ENCODE peak calls at places on chromosome X, in five cellular contexts. One of them, this sample, is unnamed.

GRCh38 chrX:63738696-63739095 is 46.3 kb downstream of the ARHGEF9 start:
- DNase-seq in tibial nerve: no peak
- DNase-seq in dorsolateral prefrontal cortex: no peak
- DNase-seq in fibroblast of mammary gland: no peak
- DNase-seq in bronchial epithelial cell: no peak
- DNase-seq in this sample: no peak

GRCh38 chrX:85627363-85627762 is 247.9 kb upstream of the POF1B start:
- DNase-seq in tibial nerve: no peak
- DNase-seq in dorsolateral prefrontal cortex: no peak
- DNase-seq in fibroblast of mammary gland: no peak
- DNase-seq in bronchial epithelial cell: peak
- DNase-seq in this sample: no peak

GRCh38 chrX:155056471-155056870 is 14.5 kb downstream of the CMC4 start:
- DNase-seq in tibial nerve: no peak
- DNase-seq in dorsolateral prefrontal cortex: no peak
- DNase-seq in fibroblast of mammary gland: no peak
- DNase-seq in bronchial epithelial cell: no peak
- DNase-seq in this sample: no peak

GRCh38 chrX:49042581-49043219 is 457 bp downstream of the TFE3 start:
- DNase-seq in tibial nerve: no peak
- DNase-seq in dorsolateral prefrontal cortex: no peak
- DNase-seq in fibroblast of mammary gland: no peak
- DNase-seq in bronchial epithelial cell: no peak
- DNase-seq in this sample: no peak

GRCh38 chrX:97367149-97367548 is 483.4 kb downstream of the RPA4 start:
- DNase-seq in tibial nerve: no peak
- DNase-seq in dorsolateral prefrontal cortex: no peak
- DNase-seq in fibroblast of mammary gland: peak
- DNase-seq in bronchial epithelial cell: peak
- DNase-seq in this sample: peak

GRCh38 chrX:96985046-96985445 is 101.3 kb downstream of the RPA4 start:
- DNase-seq in tibial nerve: no peak
- DNase-seq in dorsolateral prefrontal cortex: no peak
- DNase-seq in fibroblast of mammary gland: peak
- DNase-seq in bronchial epithelial cell: peak
- DNase-seq in this sample: no peak

GRCh38 chrX:10769165-10769564 is 148.8 kb upstream of the MID1 start:
- DNase-seq in tibial nerve: no peak
- DNase-seq in dorsolateral prefrontal cortex: no peak
- DNase-seq in fibroblast of mammary gland: peak
- DNase-seq in bronchial epithelial cell: peak
- DNase-seq in this sample: peak

GRCh38 chrX:9182041-9182440 is 148.1 kb upstream of the FAM9B start:
- DNase-seq in tibial nerve: no peak
- DNase-seq in dorsolateral prefrontal cortex: no peak
- DNase-seq in fibroblast of mammary gland: peak
- DNase-seq in bronchial epithelial cell: peak
- DNase-seq in this sample: no peak

GRCh38 chrX:83077606-83078005 is 430.5 kb upstream of the POU3F4 start:
- DNase-seq in tibial nerve: no peak
- DNase-seq in dorsolateral prefrontal cortex: no peak
- DNase-seq in fibroblast of mammary gland: no peak
- DNase-seq in bronchial epithelial cell: no peak
- DNase-seq in this sample: no peak

GRCh38 chrX:120270567-120270966 is 20.0 kb downstream of the ZBTB33 start:
- DNase-seq in tibial nerve: no peak
- DNase-seq in dorsolateral prefrontal cortex: no peak
- DNase-seq in fibroblast of mammary gland: no peak
- DNase-seq in bronchial epithelial cell: no peak
- DNase-seq in this sample: no peak

GRCh38 chrX:53122013-53122412 is 28.1 kb downstream of the KANTR start:
- DNase-seq in tibial nerve: no peak
- DNase-seq in dorsolateral prefrontal cortex: no peak
- DNase-seq in fibroblast of mammary gland: no peak
- DNase-seq in bronchial epithelial cell: no peak
- DNase-seq in this sample: no peak

GRCh38 chrX:150256297-150256650 is 106.8 kb upstream of the MAMLD1 start:
- DNase-seq in tibial nerve: no peak
- DNase-seq in dorsolateral prefrontal cortex: no peak
- DNase-seq in fibroblast of mammary gland: no peak
- DNase-seq in bronchial epithelial cell: no peak
- DNase-seq in this sample: no peak

GRCh38 chrX:15177316-15177715 is 92.6 kb downstream of the ASB9 start:
- DNase-seq in tibial nerve: no peak
- DNase-seq in dorsolateral prefrontal cortex: no peak
- DNase-seq in fibroblast of mammary gland: no peak
- DNase-seq in bronchial epithelial cell: no peak
- DNase-seq in this sample: no peak

GRCh38 chrX:53262918-53263394 is 18.4 kb downstream of the IQSEC2 start:
- DNase-seq in tibial nerve: no peak
- DNase-seq in dorsolateral prefrontal cortex: no peak
- DNase-seq in fibroblast of mammary gland: peak
- DNase-seq in bronchial epithelial cell: peak
- DNase-seq in this sample: peak

GRCh38 chrX:121323337-121323736 is 275.9 kb downstream of the GLUD2 start:
- DNase-seq in tibial nerve: no peak
- DNase-seq in dorsolateral prefrontal cortex: no peak
- DNase-seq in fibroblast of mammary gland: no peak
- DNase-seq in bronchial epithelial cell: no peak
- DNase-seq in this sample: no peak

GRCh38 chrX:38305971-38306370 is 21.3 kb downstream of the RPGR start:
- DNase-seq in tibial nerve: no peak
- DNase-seq in dorsolateral prefrontal cortex: no peak
- DNase-seq in fibroblast of mammary gland: peak
- DNase-seq in bronchial epithelial cell: no peak
- DNase-seq in this sample: peak

GRCh38 chrX:22666441-22666840 is 333.3 kb upstream of the DDX53 start:
- DNase-seq in tibial nerve: no peak
- DNase-seq in dorsolateral prefrontal cortex: peak
- DNase-seq in fibroblast of mammary gland: peak
- DNase-seq in bronchial epithelial cell: no peak
- DNase-seq in this sample: peak

GRCh38 chrX:1593286-1594271 is 2.2 kb downstream of the AKAP17A start:
- DNase-seq in tibial nerve: no peak
- DNase-seq in dorsolateral prefrontal cortex: peak
- DNase-seq in fibroblast of mammary gland: no peak
- DNase-seq in bronchial epithelial cell: no peak
- DNase-seq in this sample: no peak

GRCh38 chrX:70479197-70479969 is 34.7 kb downstream of the DLG3 start:
- DNase-seq in tibial nerve: no peak
- DNase-seq in dorsolateral prefrontal cortex: no peak
- DNase-seq in fibroblast of mammary gland: peak
- DNase-seq in bronchial epithelial cell: peak
- DNase-seq in this sample: peak

GRCh38 chrX:19487520-19488200 is 27.6 kb downstream of the MAP3K15 start:
- DNase-seq in tibial nerve: no peak
- DNase-seq in dorsolateral prefrontal cortex: no peak
- DNase-seq in fibroblast of mammary gland: no peak
- DNase-seq in bronchial epithelial cell: no peak
- DNase-seq in this sample: no peak

GRCh38 chrX:40908026-40908425 is 172.7 kb upstream of the MED14 start:
- DNase-seq in tibial nerve: no peak
- DNase-seq in dorsolateral prefrontal cortex: no peak
- DNase-seq in fibroblast of mammary gland: peak
- DNase-seq in bronchial epithelial cell: no peak
- DNase-seq in this sample: peak

DNA sequence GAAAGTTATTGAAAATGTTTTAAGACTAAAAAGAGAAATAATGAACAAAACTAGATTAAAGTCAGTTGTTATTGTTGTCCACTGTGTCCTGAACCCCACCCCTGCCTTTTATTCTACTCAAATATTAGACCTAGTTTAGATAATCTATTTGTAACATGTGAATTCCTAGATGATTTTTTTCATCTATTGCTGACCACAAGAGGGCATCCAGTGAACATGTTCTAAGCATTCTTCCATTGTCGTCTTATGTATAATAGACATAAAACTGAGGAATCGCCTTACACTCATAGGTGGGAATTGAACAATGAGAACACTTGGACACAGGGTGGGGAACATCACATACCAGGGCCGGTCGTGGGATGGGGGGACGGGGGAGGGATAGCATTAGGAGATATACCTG is 36.4 kb upstream of the HPRT1 start:
- DNase-seq in tibial nerve: no peak
- DNase-seq in dorsolateral prefrontal cortex: no peak
- DNase-seq in fibroblast of mammary gland: peak
- DNase-seq in bronchial epithelial cell: peak
- DNase-seq in this sample: peak
- TF ChIP-seq CTCF in tibial nerve: no peak
- TF ChIP-seq CTCF in dorsolateral prefrontal cortex: no peak
- TF ChIP-seq CTCF in fibroblast of mammary gland: peak
- TF ChIP-seq CTCF in bronchial epithelial cell: peak
- TF ChIP-seq CTCF in this sample: peak

GRCh38 chrX:47558436-47558835 is 2.6 kb upstream of the ARAF start:
- DNase-seq in tibial nerve: no peak
- DNase-seq in dorsolateral prefrontal cortex: no peak
- DNase-seq in fibroblast of mammary gland: no peak
- DNase-seq in bronchial epithelial cell: no peak
- DNase-seq in this sample: no peak

GRCh38 chrX:47561653-47562151 is 697 bp downstream of the ARAF start:
- DNase-seq in tibial nerve: no peak
- DNase-seq in dorsolateral prefrontal cortex: no peak
- DNase-seq in fibroblast of mammary gland: no peak
- DNase-seq in bronchial epithelial cell: no peak
- DNase-seq in this sample: no peak

GRCh38 chrX:47562615-47563243 is 1.7 kb downstream of the ARAF start:
- DNase-seq in tibial nerve: no peak
- DNase-seq in dorsolateral prefrontal cortex: no peak
- DNase-seq in fibroblast of mammary gland: peak
- DNase-seq in bronchial epithelial cell: no peak
- DNase-seq in this sample: peak

GRCh38 chrX:47560831-47561652 is at the start of gene ARAF:
- DNase-seq in tibial nerve: peak
- DNase-seq in dorsolateral prefrontal cortex: peak
- DNase-seq in fibroblast of mammary gland: peak
- DNase-seq in bronchial epithelial cell: peak
- DNase-seq in this sample: peak

DNA sequence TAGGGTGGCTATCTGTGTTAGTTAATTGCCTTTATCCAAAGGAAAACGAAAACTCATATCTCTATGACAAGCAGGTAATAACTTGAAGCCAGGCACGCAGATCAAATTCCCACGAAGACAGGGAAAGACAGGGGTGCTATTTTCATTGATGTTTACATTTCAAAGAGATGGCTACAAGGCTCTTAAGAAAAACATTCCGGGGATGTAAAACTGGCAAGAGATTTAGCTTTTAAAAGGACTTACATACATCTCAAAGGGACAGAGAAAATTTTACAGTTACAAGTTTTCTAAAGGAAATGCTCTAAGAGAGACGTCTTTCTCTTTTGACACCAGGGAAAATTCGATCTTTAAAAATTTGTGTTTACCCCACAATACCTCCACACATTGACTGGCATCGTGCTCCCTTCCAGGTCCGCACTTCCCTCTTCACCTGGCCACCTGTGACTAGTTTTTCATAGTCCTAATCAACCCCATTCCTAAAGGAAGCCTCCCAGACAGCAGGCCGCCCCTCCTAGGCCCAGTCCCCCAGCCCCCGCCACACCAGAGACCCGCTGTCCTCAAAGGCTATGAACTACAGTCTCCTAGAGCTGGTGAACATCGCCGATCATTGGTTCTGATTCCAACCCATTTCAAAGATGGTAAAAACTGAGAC is 700 bp upstream of the ARAF start:
- DNase-seq in tibial nerve: no peak
- DNase-seq in dorsolateral prefrontal cortex: no peak
- DNase-seq in fibroblast of mammary gland: no peak
- DNase-seq in bronchial epithelial cell: no peak
- DNase-seq in this sample: no peak
- H3K4me3 ChIP-seq in tibial nerve: peak
- H3K4me3 ChIP-seq in dorsolateral prefrontal cortex: peak
- H3K4me3 ChIP-seq in fibroblast of mammary gland: peak
- H3K4me3 ChIP-seq in bronchial epithelial cell: peak
- H3K4me3 ChIP-seq in this sample: peak

GRCh38 chrX:17707731-17708130 is 29.6 kb upstream of the SCML1 start:
- DNase-seq in tibial nerve: no peak
- DNase-seq in dorsolateral prefrontal cortex: no peak
- DNase-seq in fibroblast of mammary gland: no peak
- DNase-seq in bronchial epithelial cell: peak
- DNase-seq in this sample: no peak

GRCh38 chrX:17703201-17703600 is 34.1 kb upstream of the SCML1 start:
- DNase-seq in tibial nerve: no peak
- DNase-seq in dorsolateral prefrontal cortex: no peak
- DNase-seq in fibroblast of mammary gland: no peak
- DNase-seq in bronchial epithelial cell: no peak
- DNase-seq in this sample: no peak

GRCh38 chrX:17705211-17705610 is 32.1 kb upstream of the SCML1 start:
- DNase-seq in tibial nerve: no peak
- DNase-seq in dorsolateral prefrontal cortex: no peak
- DNase-seq in fibroblast of mammary gland: no peak
- DNase-seq in bronchial epithelial cell: no peak
- DNase-seq in this sample: no peak

GRCh38 chrX:17710836-17711235 is 26.5 kb upstream of the SCML1 start:
- DNase-seq in tibial nerve: no peak
- DNase-seq in dorsolateral prefrontal cortex: no peak
- DNase-seq in fibroblast of mammary gland: no peak
- DNase-seq in bronchial epithelial cell: no peak
- DNase-seq in this sample: no peak

DNA sequence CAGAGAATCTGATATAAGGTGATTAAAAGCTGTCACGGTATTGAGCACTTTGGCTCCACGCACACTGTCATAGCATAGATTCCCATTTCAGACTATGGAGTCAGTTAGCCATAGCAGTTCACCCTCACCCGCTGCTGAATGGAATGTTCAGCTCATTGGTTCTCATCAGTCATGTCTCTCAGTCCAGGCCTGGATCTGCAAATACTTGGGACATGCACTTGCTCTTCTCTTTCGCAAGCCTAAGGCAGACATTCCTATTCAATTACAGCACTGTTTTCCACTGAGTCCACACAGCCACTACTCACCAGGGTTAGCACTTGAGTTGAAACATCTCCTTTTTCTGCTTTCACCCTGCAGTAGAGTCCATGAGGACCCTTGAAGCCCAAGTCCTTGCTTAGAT is 30.6 kb upstream of the SCML1 start:
- DNase-seq in tibial nerve: no peak
- DNase-seq in dorsolateral prefrontal cortex: no peak
- DNase-seq in fibroblast of mammary gland: peak
- DNase-seq in bronchial epithelial cell: peak
- DNase-seq in this sample: peak
- TF ChIP-seq CTCF in tibial nerve: no peak
- TF ChIP-seq CTCF in dorsolateral prefrontal cortex: no peak
- TF ChIP-seq CTCF in fibroblast of mammary gland: no peak
- TF ChIP-seq CTCF in bronchial epithelial cell: no peak
- TF ChIP-seq CTCF in this sample: no peak

GRCh38 chrX:151975228-151975593 is 735 bp upstream of the GABRE start:
- DNase-seq in tibial nerve: no peak
- DNase-seq in dorsolateral prefrontal cortex: no peak
- DNase-seq in fibroblast of mammary gland: no peak
- DNase-seq in bronchial epithelial cell: no peak
- DNase-seq in this sample: no peak

GRCh38 chrX:151973851-151974335 is 583 bp downstream of the GABRE start:
- DNase-seq in tibial nerve: no peak
- DNase-seq in dorsolateral prefrontal cortex: no peak
- DNase-seq in fibroblast of mammary gland: no peak
- DNase-seq in bronchial epithelial cell: peak
- DNase-seq in this sample: no peak

GRCh38 chrX:151975736-151976275 is 1.3 kb upstream of the GABRE start:
- DNase-seq in tibial nerve: no peak
- DNase-seq in dorsolateral prefrontal cortex: no peak
- DNase-seq in fibroblast of mammary gland: no peak
- DNase-seq in bronchial epithelial cell: no peak
- DNase-seq in this sample: no peak

GRCh38 chrX:151974336-151975227 is at the start of gene GABRE:
- DNase-seq in tibial nerve: peak
- DNase-seq in dorsolateral prefrontal cortex: no peak
- DNase-seq in fibroblast of mammary gland: peak
- DNase-seq in bronchial epithelial cell: no peak
- DNase-seq in this sample: no peak

GRCh38 chrX:151973262-151973661 is 1.2 kb downstream of the GABRE start:
- DNase-seq in tibial nerve: no peak
- DNase-seq in dorsolateral prefrontal cortex: no peak
- DNase-seq in fibroblast of mammary gland: no peak
- DNase-seq in bronchial epithelial cell: peak
- DNase-seq in this sample: no peak
- H3K4me3 ChIP-seq in tibial nerve: no peak
- H3K4me3 ChIP-seq in dorsolateral prefrontal cortex: no peak
- H3K4me3 ChIP-seq in fibroblast of mammary gland: peak
- H3K4me3 ChIP-seq in bronchial epithelial cell: peak
- H3K4me3 ChIP-seq in this sample: peak